ENCODE peak calls at places on chromosomes 7 and 10, in ten cellular contexts. B, J, C, D, Z, H, G, Q, L and O are unnamed samples. For H3K27me3 and H3K4me1, the result is how much of the 10 kb centered on the place peaks cover.

GRCh38 chr7:92747041-92747835 is 89.1 kb downstream of the CDK6 start:
- DNase-seq in B (no peak), J (peak), C (no peak), D (no peak), Z (no peak), H (no peak), G (no peak), Q (no peak), L (no peak), O (no peak)

GRCh38 chr7:84216477-84216876 is 21.9 kb upstream of the SEMA3A start:
- DNase-seq in B (no peak), J (peak), C (no peak), D (no peak), Z (no peak), H (no peak), G (no peak), Q (no peak), L (no peak), O (no peak)

GRCh38 chr7:83652481-83652880 is 3.5 kb upstream of the SEMA3E start:
- DNase-seq in B (no peak), J (no peak), C (no peak), D (no peak), Z (no peak), H (no peak), G (no peak), Q (no peak), L (no peak), O (no peak)

GRCh38 chr7:51789494-51789893 is 472.9 kb upstream of the COBL start:
- DNase-seq in B (no peak), J (no peak), C (no peak), D (no peak), Z (no peak), H (no peak), G (no peak), Q (no peak), L (no peak), O (no peak)

GRCh38 chr7:86929293-86930109 is 130.0 kb downstream of the ELAPOR2 start:
- DNase-seq in B (no peak), J (no peak), C (no peak), D (no peak), Z (no peak), H (no peak), G (no peak), Q (no peak), L (no peak), O (no peak)

GRCh38 chr7:153407291-153408046 is 644.7 kb upstream of the DPP6 start:
- DNase-seq in B (no peak), J (no peak), C (no peak), D (no peak), Z (no peak), H (no peak), G (no peak), Q (no peak), L (no peak), O (no peak)

GRCh38 chr7:93004906-93005305 is 112.9 kb downstream of the SAMD9 start:
- DNase-seq in B (no peak), J (no peak), C (no peak), D (no peak), Z (no peak), H (no peak), G (no peak), Q (no peak), L (no peak), O (no peak)

GRCh38 chr10:67864560-67865371 is 19.7 kb upstream of the SIRT1 start:
- DNase-seq in B (no peak), J (no peak), C (no peak), D (no peak), Z (no peak), H (no peak), G (no peak), Q (no peak), L (no peak), O (no peak)

GRCh38 chr10:3532644-3533043 is 252.4 kb downstream of the KLF6 start:
- DNase-seq in B (no peak), J (no peak), C (peak), D (no peak), Z (no peak), H (no peak), G (no peak), Q (no peak), L (no peak), O (no peak)

GRCh38 chr7:99557196-99557607 is 1.2 kb upstream of the ZNF655 start:
- DNase-seq in B (no peak), J (no peak), C (no peak), D (no peak), Z (no peak), H (no peak), G (no peak), Q (no peak), L (no peak), O (no peak)

GRCh38 chr10:118638680-118639079 is 43.2 kb upstream of the PRLHR start:
- DNase-seq in B (no peak), J (no peak), C (no peak), D (no peak), Z (no peak), H (no peak), G (no peak), Q (no peak), L (no peak), O (no peak)

GRCh38 chr10:12041766-12042408 is 722 bp downstream of the UPF2 start:
- DNase-seq in B (peak), J (peak), C (no peak), D (no peak), Z (no peak), H (no peak), G (peak), Q (no peak), L (peak), O (peak)

GRCh38 chr10:14671383-14671782 is 103.3 kb downstream of the FAM107B start:
- DNase-seq in B (no peak), J (no peak), C (no peak), D (no peak), Z (no peak), H (no peak), G (no peak), Q (no peak), L (no peak), O (no peak)

GRCh38 chr7:73774923-73775322 is 4.9 kb upstream of the CLDN3 start:
- DNase-seq in B (no peak), J (peak), C (no peak), D (no peak), Z (no peak), H (no peak), G (no peak), Q (no peak), L (no peak), O (no peak)

GRCh38 chr7:108166687-108167086 is 36.5 kb upstream of the LAMB4 start:
- DNase-seq in B (no peak), J (no peak), C (no peak), D (no peak), Z (no peak), H (no peak), G (no peak), Q (no peak), L (no peak), O (no peak)

GRCh38 chr7:92179393-92179924 is 517 bp upstream of the LRRD1 start:
- DNase-seq in B (no peak), J (no peak), C (no peak), D (no peak), Z (no peak), H (no peak), G (peak), Q (no peak), L (no peak), O (no peak)

GRCh38 chr7:92633211-92633906 is 43.2 kb upstream of the FAM133B start:
- DNase-seq in B (no peak), J (peak), C (no peak), D (peak), Z (no peak), H (no peak), G (no peak), Q (no peak), L (no peak), O (no peak)

GRCh38 chr10:70461397-70462348 is 16.9 kb upstream of the PALD1 start:
- DNase-seq in B (peak), J (peak), C (peak), D (peak), Z (peak), H (peak), G (peak), Q (peak), L (no peak), O (peak)

GRCh38 chr7:45980181-45980905 is 59.3 kb upstream of the IGFBP3 start:
- DNase-seq in B (no peak), J (peak), C (no peak), D (no peak), Z (no peak), H (no peak), G (no peak), Q (no peak), L (no peak), O (no peak)

GRCh38 chr7:143362126-143362961 is at the start of gene FAM131B:
- DNase-seq in B (no peak), J (no peak), C (no peak), D (no peak), Z (no peak), H (no peak), G (no peak), Q (peak), L (no peak), O (peak)

GRCh38 chr7:114922652-114923402 is 933 bp downstream of the MDFIC start:
- DNase-seq in B (peak), J (peak), C (peak), D (peak), Z (peak), H (peak), G (peak), Q (no peak), L (peak), O (peak)

GRCh38 chr7:13017325-13017853 is 330.0 kb downstream of the ARL4A start:
- DNase-seq in B (no peak), J (peak), C (no peak), D (no peak), Z (no peak), H (no peak), G (no peak), Q (peak), L (no peak), O (no peak)

GRCh38 chr10:100728928-100729876 is 16.2 kb upstream of the PAX2 start:
- DNase-seq in B (no peak), J (peak), C (peak), D (no peak), Z (no peak), H (no peak), G (no peak), Q (no peak), L (no peak), O (no peak)

GRCh38 chr10:132421377-132422168 is 24.6 kb downstream of the PWWP2B start:
- DNase-seq in B (peak), J (peak), C (peak), D (peak), Z (peak), H (peak), G (no peak), Q (no peak), L (no peak), O (no peak)

GRCh38 chr7:149830997-149831729 is 7.0 kb upstream of the ZNF862 start:
- DNase-seq in B (no peak), J (no peak), C (no peak), D (no peak), Z (no peak), H (no peak), G (no peak), Q (no peak), L (no peak), O (no peak)

GRCh38 chr10:37712489-37713131 is 144.8 kb downstream of the ZNF248 start:
- DNase-seq in B (no peak), J (no peak), C (no peak), D (no peak), Z (peak), H (no peak), G (no peak), Q (no peak), L (no peak), O (no peak)

GRCh38 chr10:37711617-37712488 is 145.6 kb downstream of the ZNF248 start:
- DNase-seq in B (no peak), J (no peak), C (no peak), D (no peak), Z (no peak), H (no peak), G (no peak), Q (no peak), L (no peak), O (no peak)

GRCh38 chr10:37710831-37711616 is 146.4 kb downstream of the ZNF248 start:
- DNase-seq in B (no peak), J (no peak), C (no peak), D (no peak), Z (no peak), H (no peak), G (no peak), Q (no peak), L (no peak), O (no peak)

GRCh38 chr10:37713132-37713501 is 144.3 kb downstream of the ZNF248 start:
- DNase-seq in B (no peak), J (no peak), C (no peak), D (no peak), Z (no peak), H (no peak), G (no peak), Q (no peak), L (no peak), O (no peak)

DNA sequence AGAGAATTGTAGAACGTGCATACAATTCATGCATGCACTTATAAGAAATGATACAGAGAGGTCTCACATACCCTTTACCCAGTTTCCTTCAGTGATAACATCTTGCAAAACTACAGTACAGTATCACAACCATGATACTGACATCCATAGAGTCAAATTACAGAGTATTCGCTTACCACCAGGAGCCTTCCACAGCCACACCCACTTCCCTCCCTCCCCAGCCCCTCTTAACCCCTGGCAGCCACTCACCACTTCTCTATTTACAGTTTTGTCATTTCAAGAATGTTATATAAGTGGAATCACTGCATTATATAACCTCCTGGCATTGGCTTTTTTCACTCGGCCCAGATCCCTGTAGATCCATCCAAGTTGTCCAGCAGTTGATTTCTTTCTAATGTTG is 143.8 kb downstream of the ZNF248 start:
- DNase-seq in B (no peak), J (no peak), C (no peak), D (no peak), Z (no peak), H (no peak), G (no peak), Q (no peak), L (no peak), O (no peak)
- H3K27me3 ChIP-seq in B (under half), J (under half), C (under half), D (under half), Z (under half), H (under half), G (under half), Q (under half), L (under half), O (under half)

DNA sequence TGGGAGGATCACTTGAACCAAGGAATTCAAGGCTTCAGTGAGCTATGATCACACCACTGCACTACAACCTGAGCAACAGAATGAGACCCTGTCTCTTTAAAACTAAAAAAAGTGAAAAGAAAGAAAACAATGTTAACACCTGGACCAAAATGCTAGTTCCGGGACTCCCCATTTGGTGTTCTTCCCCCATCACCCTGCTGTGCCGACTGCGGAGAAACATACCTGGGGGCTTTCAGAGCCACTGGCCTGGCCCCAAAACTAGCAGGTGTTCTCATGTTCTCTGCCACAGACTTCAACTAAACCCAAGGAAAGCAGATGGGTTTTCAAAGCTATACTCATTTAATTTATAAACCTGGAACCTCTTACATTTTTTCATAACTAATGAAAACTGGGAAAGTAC is 250.9 kb downstream of the KIAA1217 start:
- DNase-seq in B (no peak), J (no peak), C (no peak), D (no peak), Z (no peak), H (no peak), G (no peak), Q (no peak), L (no peak), O (no peak)
- H3K4me1 ChIP-seq in B (under half), J (under half), C (half or more), D (under half), Z (half or more), H (under half), G (under half), Q (under half), L (under half), O (under half)

DNA sequence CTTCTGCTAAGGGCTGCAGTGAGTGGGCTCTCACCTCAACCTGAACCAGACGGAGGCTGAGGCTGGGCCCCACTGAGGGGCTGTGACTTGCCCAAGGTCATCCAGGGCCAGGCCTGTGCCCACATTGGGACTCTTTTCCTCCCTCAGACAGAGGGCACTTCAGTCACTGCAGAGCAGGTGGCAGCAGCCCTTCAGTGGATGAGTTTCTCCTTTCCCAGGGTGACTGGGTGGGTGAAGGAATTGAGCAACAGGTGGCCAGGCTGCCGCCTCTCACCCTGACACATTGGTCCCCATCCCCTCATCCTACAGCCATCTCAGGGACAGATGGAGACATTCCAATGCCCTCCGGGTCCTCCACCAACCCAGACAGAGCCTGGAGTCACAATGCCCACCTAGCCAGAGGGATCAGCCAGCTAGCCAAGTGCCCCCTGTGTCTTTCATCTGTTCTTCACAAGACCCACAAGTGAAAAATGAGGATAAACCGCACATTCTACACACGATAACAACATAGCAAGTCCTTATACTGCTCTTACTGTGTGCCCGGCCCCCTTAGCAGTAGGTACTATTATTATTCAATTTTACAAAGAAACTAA is 1.8 kb upstream of the SLC18A3 start:
- DNase-seq in B (no peak), J (no peak), C (no peak), D (no peak), Z (no peak), H (no peak), G (no peak), Q (no peak), L (no peak), O (no peak)
- H3K27me3 ChIP-seq in B (under half), J (half or more), C (half or more), D (under half), Z (under half), H (under half), G (under half), Q (under half), L (under half), O (under half)

GRCh38 chr7:105650382-105650729 is 69.1 kb upstream of the EFCAB10 start:
- DNase-seq in B (no peak), J (no peak), C (no peak), D (no peak), Z (no peak), H (no peak), G (no peak), Q (no peak), L (no peak), O (no peak)
- H3K4me1 ChIP-seq in B (under half), J (under half), C (half or more), D (under half), Z (under half), H (under half), G (under half), Q (under half), L (under half), O (under half)

DNA sequence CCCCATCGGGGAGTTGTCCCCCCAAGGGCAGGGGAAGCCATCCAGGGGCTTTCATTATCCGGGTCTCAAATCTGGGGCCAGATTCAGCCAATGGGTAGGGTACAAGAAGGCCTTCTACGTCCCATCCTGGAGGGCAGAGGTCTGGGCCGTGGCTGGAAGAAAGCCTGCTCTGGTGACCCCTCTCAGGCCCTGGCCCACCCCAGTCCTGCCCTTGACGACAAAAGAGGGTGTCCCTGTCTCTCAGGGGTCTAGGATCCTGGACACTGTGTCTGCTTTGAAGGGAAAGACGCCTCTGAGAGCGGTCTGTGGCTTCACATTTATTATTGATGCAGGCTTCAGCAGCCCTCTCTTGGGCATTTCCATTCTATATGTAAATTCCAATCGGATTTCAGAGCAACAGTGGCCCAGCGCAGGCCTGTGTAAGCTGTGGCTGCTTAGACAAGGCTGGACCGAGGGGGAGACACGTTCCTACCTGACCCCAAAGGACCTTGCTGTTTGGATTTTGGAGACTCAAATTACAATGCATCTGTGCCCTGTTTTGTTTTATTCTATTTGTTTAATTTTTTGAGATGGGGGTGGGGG is 83.2 kb upstream of the BAIAP2L1 start:
- DNase-seq in B (no peak), J (no peak), C (no peak), D (no peak), Z (no peak), H (no peak), G (no peak), Q (no peak), L (no peak), O (no peak)
- H3K27me3 ChIP-seq in B (under half), J (under half), C (under half), D (under half), Z (under half), H (under half), G (under half), Q (under half), L (under half), O (under half)